ENCODE peak calls at places on chromosomes 1 and 21, in eight cellular contexts. A is SW480; T is stimulated activated CD8-positive, alpha-beta memory T cell treated with anti-CD3 and anti-CD28 coated beads, Interleukin-4, amount 100 ng/mL, for 24 hours; V is GM23248; Z is midbrain; P is NCI-H1092; N is AG08396; K is activated naive CD8-positive, alpha-beta T cell treated with anti-CD3 and anti-CD28 coated beads, Interleukin-2, amount 10 ng/mL, durations not matched to agents 7 days and 5 days. X is an unnamed sample.

GRCh38 chr21:17370263-17370662 is 142.6 kb upstream of the CXADR start:
- DNase-seq in P (no peak), N (no peak), A (no peak), Z (no peak), K (no peak), T (no peak), V (no peak), X (no peak)

GRCh38 chr1:93459126-93459525 is 11.2 kb downstream of the FNBP1L start:
- DNase-seq in K (no peak), T (no peak), V (no peak), Z (no peak), A (no peak), P (no peak), N (no peak), X (no peak)

GRCh38 chr1:116445534-116445933 is 72.5 kb downstream of the ATP1A1 start:
- DNase-seq in P (no peak), A (no peak), N (no peak), T (no peak), V (no peak), K (no peak), Z (no peak), X (no peak)

GRCh38 chr1:42046772-42047552 is 106.2 kb upstream of the GUCA2B start:
- DNase-seq in Z (no peak), K (no peak), N (no peak), P (peak), A (peak), T (no peak), V (no peak), X (no peak)

GRCh38 chr1:153805042-153805745 is 30.0 kb downstream of the SLC27A3 start:
- DNase-seq in N (peak), K (peak), A (peak), Z (no peak), V (peak), T (peak), P (no peak), X (no peak)

GRCh38 chr1:11061652-11062365 is 2.0 kb upstream of the SRM start:
- DNase-seq in K (no peak), A (no peak), P (no peak), Z (no peak), T (no peak), N (no peak), V (no peak), X (no peak)

GRCh38 chr1:186620951-186621350 is 59.3 kb downstream of the PTGS2 start:
- DNase-seq in V (peak), K (no peak), Z (no peak), T (no peak), P (no peak), A (no peak), N (no peak), X (peak)

GRCh38 chr1:96384611-96385010 is 337.0 kb upstream of the PTBP2 start:
- DNase-seq in T (no peak), A (no peak), K (no peak), V (no peak), P (no peak), N (no peak), Z (no peak), X (no peak)

GRCh38 chr1:40829631-40830245 is 32.4 kb downstream of the CITED4 start:
- DNase-seq in V (no peak), P (no peak), Z (no peak), N (no peak), K (no peak), T (no peak), A (no peak), X (no peak)